ENCODE peak calls at places on chromosomes 6 and 20, in five cellular contexts. V, I, G, D and T are unnamed samples.

GRCh38 chr6:132978685-132979084 is 164.3 kb downstream of the RPS12 start:
- DNase-seq in G (no peak), D (no peak), V (no peak), I (no peak), T (no peak)

GRCh38 chr6:37376078-37376743 is 22.4 kb downstream of the RNF8 start:
- DNase-seq in G (no peak), I (no peak), V (no peak), D (no peak), T (no peak)

GRCh38 chr20:35327074-35327976 is 35.1 kb upstream of the FAM83C start:
- DNase-seq in V (no peak), I (no peak), D (no peak), G (no peak), T (no peak)

GRCh38 chr6:134123666-134124208 is 71.3 kb upstream of the SLC2A12 start:
- DNase-seq in D (peak), V (no peak), I (peak), G (peak), T (no peak)

GRCh38 chr6:97294451-97294850 is 11.4 kb upstream of the MMS22L start:
- DNase-seq in G (no peak), V (no peak), I (no peak), D (no peak), T (no peak)

GRCh38 chr6:101689156-101689555 is 295.6 kb downstream of the GRIK2 start:
- DNase-seq in D (no peak), V (no peak), I (no peak), G (no peak), T (no peak)

GRCh38 chr20:57650756-57651483 is 30.7 kb upstream of the ZBP1 start:
- DNase-seq in I (no peak), D (no peak), G (no peak), V (no peak), T (no peak)

GRCh38 chr20:20695250-20695816 is 17.1 kb downstream of the RALGAPA2 start:
- DNase-seq in V (no peak), D (no peak), I (no peak), G (no peak), T (no peak)

GRCh38 chr20:63223121-63223825 is 7.3 kb upstream of the YTHDF1 start:
- DNase-seq in G (no peak), V (peak), I (no peak), D (peak), T (no peak)

GRCh38 chr6:33278810-33279209 is 1.9 kb downstream of the B3GALT4 start:
- DNase-seq in V (no peak), D (no peak), I (no peak), G (no peak), T (no peak)